ENCODE peak calls at places on chromosomes 1 and 21, in seven cellular contexts. B is body of pancreas; G is SIG-M5; R is HT1080; C is amniotic stem cell; U is activated T-cell treated with anti-CD3 and anti-CD28 coated beads, Interleukin-2, amount 50 U/mL, for 72 hours; I is ovary. D is an unnamed sample.

GRCh38 chr1:201264554-201264953 is 18.8 kb upstream of the PKP1 start:
- DNase-seq in I (no peak), B (no peak), C (no peak), U (no peak), R (no peak), G (no peak), D (no peak)

GRCh38 chr1:246583448-246584185 is 17.4 kb downstream of the CNST start:
- DNase-seq in B (peak), I (no peak), U (no peak), G (no peak), C (no peak), R (no peak), D (no peak)

GRCh38 chr1:94672001-94672400 is 130.4 kb upstream of the F3 start:
- DNase-seq in C (no peak), U (no peak), B (no peak), R (no peak), I (no peak), G (no peak), D (no peak)

GRCh38 chr1:23062271-23062670 is 43.0 kb downstream of the KDM1A start:
- DNase-seq in I (no peak), G (no peak), U (no peak), R (no peak), B (no peak), C (no peak), D (no peak)

GRCh38 chr1:178055779-178056471 is 38.0 kb upstream of the RASAL2 start:
- DNase-seq in I (no peak), G (peak), R (peak), U (no peak), B (no peak), C (no peak), D (peak)

GRCh38 chr21:39087238-39087975 is 95.8 kb downstream of the PSMG1 start:
- DNase-seq in R (no peak), I (no peak), G (no peak), B (no peak), U (no peak), C (no peak), D (no peak)

GRCh38 chr1:222697203-222697602 is 15.1 kb downstream of the AIDA start:
- DNase-seq in R (no peak), U (no peak), I (no peak), C (no peak), B (no peak), G (no peak), D (no peak)

GRCh38 chr21:42002421-42002958 is 7.7 kb downstream of the ZBTB21 start:
- DNase-seq in B (no peak), R (peak), I (no peak), C (peak), U (peak), G (no peak), D (peak)

GRCh38 chr1:160125761-160126160 is 10.2 kb downstream of the ATP1A2 start:
- DNase-seq in B (no peak), I (no peak), U (no peak), C (no peak), G (no peak), R (peak), D (peak)

GRCh38 chr1:245462161-245462560 is 307.4 kb downstream of the KIF26B start:
- DNase-seq in I (no peak), G (no peak), R (no peak), B (no peak), U (no peak), C (no peak), D (no peak)

GRCh38 chr21:46150491-46151121 is 4.8 kb downstream of the FTCD start:
- DNase-seq in C (no peak), R (no peak), B (peak), U (no peak), G (no peak), I (peak), D (no peak)

GRCh38 chr1:15090373-15090772 is 63.2 kb upstream of the TMEM51 start:
- DNase-seq in U (peak), I (no peak), C (no peak), R (peak), B (peak), G (no peak), D (peak)

GRCh38 chr1:192133350-192133950 is 24.8 kb upstream of the RGS18 start:
- DNase-seq in I (no peak), R (peak), U (no peak), C (peak), G (no peak), B (no peak), D (peak)

GRCh38 chr21:45607021-45607921 is 36.3 kb upstream of the PCBP3 start:
- DNase-seq in C (no peak), I (no peak), U (peak), B (no peak), R (peak), G (no peak), D (peak)

GRCh38 chr1:14605945-14606344 is 7.5 kb downstream of the KAZN start:
- DNase-seq in B (no peak), C (no peak), U (no peak), I (no peak), G (no peak), R (no peak), D (no peak)

GRCh38 chr1:66732407-66733166 is 19.7 kb upstream of the DYNLT5 start:
- DNase-seq in I (no peak), R (peak), B (no peak), C (no peak), G (no peak), U (no peak), D (peak)

GRCh38 chr1:47972864-47973437 is 24.2 kb downstream of the TRABD2B start:
- DNase-seq in G (no peak), R (no peak), C (no peak), I (no peak), B (no peak), U (no peak), D (no peak)

GRCh38 chr1:48450505-48450904 is 21.5 kb downstream of the SPATA6 start:
- DNase-seq in U (no peak), G (no peak), R (no peak), C (no peak), I (no peak), B (no peak), D (no peak)

GRCh38 chr1:91736999-91737615 is 148.8 kb downstream of the TGFBR3 start:
- DNase-seq in B (no peak), R (peak), C (no peak), I (no peak), U (no peak), G (no peak), D (peak)

GRCh38 chr1:1665815-1666251 is 7.0 kb upstream of the CDK11B start:
- DNase-seq in U (peak), G (no peak), I (no peak), B (peak), R (no peak), C (no peak), D (no peak)

GRCh38 chr1:53367503-53368313 is 39.8 kb upstream of the LRP8 start:
- DNase-seq in U (peak), R (no peak), G (peak), B (no peak), I (peak), C (no peak), D (no peak)

GRCh38 chr1:228351850-228352249 is 54.8 kb downstream of the TRIM11 start:
- DNase-seq in C (no peak), R (no peak), G (no peak), I (peak), B (no peak), U (no peak), D (no peak)

GRCh38 chr1:6001992-6002576 is 9.9 kb upstream of the NPHP4 start:
- DNase-seq in R (no peak), U (peak), C (no peak), G (no peak), I (no peak), B (peak), D (no peak)